ENCODE peak calls at places on chromosomes 11 and 22, in nine cellular contexts. B is mucosa of descending colon, F is progenitor cell of endocrine pancreas, A is fibroblast of the aortic adventitia, C is epithelial cell of esophagus, L is body of pancreas, Y is endothelial cell, R is transverse colon, M is fibroblast of mammary gland. H is an unnamed sample.

GRCh38 chr22:30474683-30475424 is 3.0 kb upstream of the SEC14L3 start:
- DNase-seq in B (no peak), F (no peak), A (no peak), C (no peak), L (peak), Y (no peak), R (no peak), M (no peak), H (no peak)

GRCh38 chr11:99803501-99803900 is 782.8 kb downstream of the CNTN5 start:
- DNase-seq in B (no peak), F (no peak), A (no peak), C (peak), L (no peak), Y (no peak), R (no peak), M (no peak), H (no peak)

GRCh38 chr11:72070486-72070885 is 9.9 kb downstream of the NUMA1 start:
- DNase-seq in B (no peak), F (no peak), A (no peak), C (no peak), L (no peak), Y (no peak), R (no peak), M (no peak), H (peak)

GRCh38 chr11:73326929-73327811 is 19.1 kb downstream of the ARHGEF17 start:
- DNase-seq in B (no peak), F (no peak), A (peak), C (peak), L (no peak), Y (no peak), R (no peak), M (peak), H (no peak)

GRCh38 chr11:94544582-94544831 is 786 bp downstream of the FUT4 start:
- DNase-seq in B (peak), F (no peak), A (no peak), C (no peak), L (peak), Y (peak), R (peak), M (no peak), H (no peak)

GRCh38 chr11:57083641-57084385 is 95.1 kb downstream of the OR5AK2 start:
- DNase-seq in B (no peak), F (no peak), A (no peak), C (no peak), L (no peak), Y (no peak), R (no peak), M (no peak), H (no peak)

GRCh38 chr11:111162306-111162705 is 83.2 kb upstream of the POU2AF2 start:
- DNase-seq in B (no peak), F (no peak), A (peak), C (peak), L (no peak), Y (no peak), R (no peak), M (no peak), H (no peak)

GRCh38 chr11:103491777-103492176 is 382.6 kb downstream of the DYNC2H1 start:
- DNase-seq in B (no peak), F (no peak), A (no peak), C (peak), L (no peak), Y (no peak), R (no peak), M (no peak), H (no peak)

GRCh38 chr22:26610983-26611382 is 6.8 kb downstream of the CRYBB1 start:
- DNase-seq in B (no peak), F (no peak), A (no peak), C (no peak), L (no peak), Y (no peak), R (no peak), M (peak), H (no peak)

GRCh38 chr11:22479986-22480740 is 142.0 kb downstream of the SLC17A6 start:
- DNase-seq in B (no peak), F (no peak), A (no peak), C (no peak), L (no peak), Y (no peak), R (no peak), M (peak), H (no peak)

GRCh38 chr22:19149962-19150361 is at the start of gene GSC2:
- DNase-seq in B (no peak), F (no peak), A (no peak), C (no peak), L (no peak), Y (no peak), R (no peak), M (no peak), H (no peak)

GRCh38 chr11:109644158-109644557 is 222.2 kb downstream of the C11orf87 start:
- DNase-seq in B (no peak), F (no peak), A (peak), C (no peak), L (peak), Y (no peak), R (no peak), M (peak), H (no peak)

GRCh38 chr22:40484906-40485660 is 114.7 kb downstream of the SGSM3 start:
- DNase-seq in B (no peak), F (no peak), A (peak), C (peak), L (no peak), Y (no peak), R (no peak), M (peak), H (no peak)

GRCh38 chr11:60184824-60185511 is 2.1 kb upstream of the MS4A6A start:
- DNase-seq in B (no peak), F (no peak), A (no peak), C (no peak), L (no peak), Y (no peak), R (no peak), M (no peak), H (no peak)

GRCh38 chr11:14645247-14645912 is 1.8 kb downstream of the PDE3B start:
- DNase-seq in B (no peak), F (no peak), A (peak), C (peak), L (no peak), Y (no peak), R (no peak), M (peak), H (no peak)

GRCh38 chr11:115276799-115277198 is 227.4 kb downstream of the CADM1 start:
- DNase-seq in B (no peak), F (no peak), A (no peak), C (no peak), L (no peak), Y (no peak), R (no peak), M (no peak), H (no peak)

GRCh38 chr22:48254311-48254873 is 1491.9 kb downstream of the TBC1D22A start:
- DNase-seq in B (no peak), F (no peak), A (no peak), C (no peak), L (no peak), Y (no peak), R (peak), M (no peak), H (no peak)

GRCh38 chr11:57874981-57875380 is 113.4 kb downstream of the CTNND1 start:
- DNase-seq in B (no peak), F (no peak), A (no peak), C (no peak), L (no peak), Y (no peak), R (no peak), M (no peak), H (no peak)

GRCh38 chr11:8612522-8612921 is 18.5 kb upstream of the STK33 start:
- DNase-seq in B (no peak), F (no peak), A (no peak), C (no peak), L (no peak), Y (no peak), R (no peak), M (no peak), H (no peak)

GRCh38 chr11:3095712-3096361 is 38.6 kb upstream of the CARS1 start:
- DNase-seq in B (no peak), F (no peak), A (peak), C (peak), L (no peak), Y (no peak), R (no peak), M (peak), H (no peak)

GRCh38 chr11:75223954-75224643 is 16.5 kb upstream of the TPBGL start:
- DNase-seq in B (no peak), F (no peak), A (no peak), C (peak), L (no peak), Y (no peak), R (no peak), M (no peak), H (no peak)

GRCh38 chr11:62984451-62984991 is at the start of gene SLC22A6:
- DNase-seq in B (no peak), F (no peak), A (no peak), C (no peak), L (no peak), Y (no peak), R (no peak), M (no peak), H (no peak)

GRCh38 chr11:43578346-43579170 is 102.0 kb upstream of the HSD17B12 start:
- DNase-seq in B (no peak), F (no peak), A (peak), C (peak), L (no peak), Y (no peak), R (no peak), M (peak), H (no peak)

GRCh38 chr11:27699926-27700350 is 317 bp downstream of the BDNF start:
- DNase-seq in B (no peak), F (no peak), A (no peak), C (no peak), L (peak), Y (no peak), R (no peak), M (no peak), H (no peak)

GRCh38 chr22:43821606-43822425 is 9.7 kb upstream of the EFCAB6 start:
- DNase-seq in B (no peak), F (no peak), A (no peak), C (no peak), L (no peak), Y (no peak), R (no peak), M (no peak), H (no peak)

GRCh38 chr11:34972892-34973291 is 56.5 kb downstream of the PDHX start:
- DNase-seq in B (no peak), F (no peak), A (peak), C (no peak), L (no peak), Y (no peak), R (no peak), M (peak), H (no peak)

GRCh38 chr22:35072939-35073338 is 7.0 kb downstream of the ISX start:
- DNase-seq in B (no peak), F (no peak), A (no peak), C (peak), L (no peak), Y (no peak), R (no peak), M (peak), H (no peak)

GRCh38 chr11:65425971-65426838 is 3.6 kb downstream of the NEAT1 start:
- DNase-seq in B (no peak), F (no peak), A (peak), C (peak), L (peak), Y (no peak), R (peak), M (peak), H (no peak)

GRCh38 chr11:65424200-65425104 is 1.9 kb downstream of the NEAT1 start:
- DNase-seq in B (no peak), F (no peak), A (peak), C (peak), L (peak), Y (no peak), R (peak), M (peak), H (peak)

GRCh38 chr11:65426839-65427690 is 4.5 kb downstream of the NEAT1 start:
- DNase-seq in B (no peak), F (no peak), A (no peak), C (peak), L (peak), Y (no peak), R (peak), M (peak), H (peak)

GRCh38 chr11:65423516-65424199 is 1.1 kb downstream of the NEAT1 start:
- DNase-seq in B (peak), F (no peak), A (peak), C (peak), L (peak), Y (no peak), R (peak), M (peak), H (no peak)

DNA sequence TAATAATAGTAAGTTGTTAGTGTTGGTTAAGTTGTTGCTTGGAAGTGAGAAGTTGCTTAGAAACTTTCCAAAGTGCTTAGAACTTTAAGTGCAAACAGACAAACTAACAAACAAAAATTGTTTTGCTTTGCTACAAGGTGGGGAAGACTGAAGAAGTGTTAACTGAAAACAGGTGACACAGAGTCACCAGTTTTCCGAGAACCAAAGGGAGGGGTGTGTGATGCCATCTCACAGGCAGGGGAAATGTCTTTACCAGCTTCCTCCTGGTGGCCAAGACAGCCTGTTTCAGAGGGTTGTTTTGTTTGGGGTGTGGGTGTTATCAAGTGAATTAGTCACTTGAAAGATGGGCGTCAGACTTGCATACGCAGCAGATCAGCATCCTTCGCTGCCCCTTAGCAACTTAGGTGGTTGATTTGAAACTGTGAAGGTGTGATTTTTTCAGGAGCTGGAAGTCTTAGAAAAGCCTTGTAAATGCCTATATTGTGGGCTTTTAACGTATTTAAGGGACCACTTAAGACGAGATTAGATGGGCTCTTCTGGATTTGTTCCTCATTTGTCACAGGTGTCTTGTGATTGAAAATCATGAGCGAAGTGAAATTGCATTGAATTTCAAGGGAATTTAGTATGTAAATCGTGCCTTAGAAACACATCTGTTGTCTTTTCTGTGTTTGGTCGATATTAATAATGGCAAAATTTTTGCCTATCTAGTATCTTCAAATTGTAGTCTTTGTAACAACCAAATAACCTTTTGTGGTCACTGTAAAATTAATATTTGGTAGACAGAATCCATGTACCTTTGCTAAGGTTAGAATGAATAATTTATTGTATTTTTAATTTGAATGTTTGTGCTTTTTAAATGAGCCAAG is 2.7 kb downstream of the NEAT1 start:
- DNase-seq in B (no peak), F (no peak), A (peak), C (peak), L (peak), Y (no peak), R (peak), M (peak), H (no peak)
- TF ChIP-seq CTCF in B (no peak), F (peak), A (peak), C (peak), L (no peak), Y (no peak), R (no peak), M (no peak), H (peak)

GRCh38 chr11:106156290-106156937 is 79.0 kb downstream of the AASDHPPT start:
- DNase-seq in B (no peak), F (no peak), A (peak), C (peak), L (peak), Y (peak), R (no peak), M (peak), H (peak)
- TF ChIP-seq CTCF in B (no peak), F (peak), A (peak), C (peak), L (peak), Y (peak), R (peak), M (peak), H (peak)

GRCh38 chr22:46296257-46297150 is at the start of gene GTSE1:
- DNase-seq in B (peak), F (peak), A (peak), C (peak), L (peak), Y (peak), R (peak), M (peak), H (peak)
- TF ChIP-seq CTCF in B (peak), F (no peak), A (no peak), C (peak), L (peak), Y (no peak), R (no peak), M (no peak), H (no peak)

GRCh38 chr11:122910775-122911174 is 28.2 kb downstream of the JHY start:
- DNase-seq in B (no peak), F (no peak), A (peak), C (peak), L (no peak), Y (no peak), R (no peak), M (peak), H (no peak)
- TF ChIP-seq CTCF in B (no peak), F (peak), A (peak), C (peak), L (peak), Y (no peak), R (no peak), M (peak), H (no peak)

GRCh38 chr11:19116315-19116970 is 525 bp upstream of the ZDHHC13 start:
- DNase-seq in B (no peak), F (no peak), A (no peak), C (no peak), L (no peak), Y (no peak), R (no peak), M (no peak), H (peak)

GRCh38 chr11:19121646-19122045 is 4.7 kb downstream of the ZDHHC13 start:
- DNase-seq in B (no peak), F (no peak), A (peak), C (peak), L (no peak), Y (no peak), R (no peak), M (no peak), H (no peak)

GRCh38 chr11:19111809-19112208 is 5.2 kb upstream of the ZDHHC13 start:
- DNase-seq in B (no peak), F (no peak), A (no peak), C (no peak), L (no peak), Y (no peak), R (no peak), M (no peak), H (no peak)

GRCh38 chr11:19117760-19118097 is 761 bp downstream of the ZDHHC13 start:
- DNase-seq in B (no peak), F (no peak), A (peak), C (no peak), L (no peak), Y (no peak), R (no peak), M (peak), H (no peak)

GRCh38 chr11:19116971-19117759 is at the start of gene ZDHHC13:
- DNase-seq in B (peak), F (peak), A (peak), C (peak), L (peak), Y (peak), R (peak), M (peak), H (peak)
- TF ChIP-seq CTCF in B (peak), F (peak), A (peak), C (peak), L (no peak), Y (peak), R (no peak), M (peak), H (no peak)

GRCh38 chr11:36057372-36058045 is 113.6 kb downstream of the LDLRAD3 start:
- DNase-seq in B (no peak), F (no peak), A (peak), C (no peak), L (peak), Y (no peak), R (peak), M (peak), H (peak)

GRCh38 chr11:36055356-36055755 is 111.5 kb downstream of the LDLRAD3 start:
- DNase-seq in B (no peak), F (no peak), A (no peak), C (no peak), L (no peak), Y (no peak), R (no peak), M (no peak), H (no peak)

GRCh38 chr11:36054628-36055027 is 110.8 kb downstream of the LDLRAD3 start:
- DNase-seq in B (no peak), F (no peak), A (no peak), C (no peak), L (no peak), Y (no peak), R (no peak), M (no peak), H (no peak)

GRCh38 chr11:36053901-36054300 is 110.0 kb downstream of the LDLRAD3 start:
- DNase-seq in B (no peak), F (no peak), A (no peak), C (no peak), L (no peak), Y (no peak), R (no peak), M (no peak), H (no peak)

DNA sequence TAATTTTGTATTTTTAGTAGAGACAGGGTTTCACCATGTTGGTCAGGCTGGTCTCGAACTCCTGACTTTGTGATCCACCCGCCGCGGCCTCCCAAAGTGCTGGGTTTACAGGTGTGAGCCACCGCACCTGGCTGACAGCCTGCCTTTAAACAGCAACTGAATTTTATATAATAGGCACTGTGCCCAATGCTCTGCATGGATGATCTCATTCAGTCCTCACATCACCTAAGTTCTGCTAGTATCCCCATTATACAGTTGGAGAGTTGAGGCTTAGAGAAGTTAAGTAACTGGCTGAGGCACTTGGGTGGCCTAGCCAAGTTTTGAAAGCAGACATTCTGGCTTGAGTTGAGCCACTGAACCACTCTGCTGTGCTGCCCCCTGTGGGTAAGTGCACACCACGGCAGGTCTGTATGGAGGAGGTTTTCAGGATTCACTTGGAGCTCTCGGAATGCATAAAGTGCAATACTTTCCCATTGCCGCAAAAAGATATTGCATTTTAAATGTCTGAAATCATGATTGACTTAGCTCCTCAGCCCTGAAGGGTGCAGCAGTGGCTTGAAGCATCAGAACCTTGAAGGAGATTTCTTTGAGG is 112.4 kb downstream of the LDLRAD3 start:
- DNase-seq in B (no peak), F (no peak), A (peak), C (peak), L (peak), Y (peak), R (no peak), M (peak), H (no peak)
- TF ChIP-seq CTCF in B (no peak), F (peak), A (peak), C (peak), L (peak), Y (peak), R (peak), M (peak), H (no peak)

GRCh38 chr11:127013550-127013949 is 13.0 kb upstream of the KIRREL3 start:
- DNase-seq in B (no peak), F (no peak), A (no peak), C (no peak), L (no peak), Y (no peak), R (no peak), M (no peak), H (no peak)

GRCh38 chr11:127018683-127019279 is 18.2 kb upstream of the KIRREL3 start:
- DNase-seq in B (no peak), F (no peak), A (no peak), C (peak), L (peak), Y (no peak), R (no peak), M (no peak), H (no peak)

GRCh38 chr11:127017482-127017881 is 16.9 kb upstream of the KIRREL3 start:
- DNase-seq in B (no peak), F (no peak), A (peak), C (peak), L (no peak), Y (peak), R (no peak), M (peak), H (no peak)
- TF ChIP-seq CTCF in B (no peak), F (peak), A (peak), C (no peak), L (no peak), Y (peak), R (no peak), M (peak), H (no peak)